ENCODE peak calls at places on chromosomes 3 and 15, in six cellular contexts. One of them, this sample, is unnamed.
A peak's percentile ranks its signal among the peaks of the same experiment; 100 is the strongest.

GRCh38 chr15:70286110-70286806 is 188.5 kb upstream of the TLE3 start:
- DNase-seq in GM12878: no peak
- DNase-seq in AG04449: no peak
- DNase-seq in NCI-H345: peak; percentile 16
- DNase-seq in lower lobe of right lung: no peak
- DNase-seq in amniotic stem cell: no peak
- DNase-seq in this sample: no peak

GRCh38 chr3:36923523-36923943 is 21.3 kb downstream of the TRANK1 start:
- DNase-seq in NCI-H345: no peak
- DNase-seq in amniotic stem cell: no peak
- DNase-seq in lower lobe of right lung: no peak
- DNase-seq in AG04449: no peak
- DNase-seq in GM12878: no peak
- DNase-seq in this sample: no peak

GRCh38 chr15:86725628-86726027 is 646.0 kb downstream of the AGBL1 start:
- DNase-seq in AG04449: no peak
- DNase-seq in amniotic stem cell: no peak
- DNase-seq in NCI-H345: no peak
- DNase-seq in GM12878: no peak
- DNase-seq in lower lobe of right lung: no peak
- DNase-seq in this sample: no peak

GRCh38 chr15:49495993-49496747 is 73.1 kb downstream of the FGF7 start:
- DNase-seq in lower lobe of right lung: no peak
- DNase-seq in amniotic stem cell: no peak
- DNase-seq in AG04449: no peak
- DNase-seq in NCI-H345: no peak
- DNase-seq in GM12878: no peak
- DNase-seq in this sample: peak; percentile 72

GRCh38 chr3:179486806-179487205 is 35.5 kb upstream of the GNB4 start:
- DNase-seq in lower lobe of right lung: no peak
- DNase-seq in NCI-H345: no peak
- DNase-seq in GM12878: no peak
- DNase-seq in amniotic stem cell: no peak
- DNase-seq in AG04449: no peak
- DNase-seq in this sample: no peak

GRCh38 chr3:50472958-50473357 is 30.5 kb downstream of the CACNA2D2 start:
- DNase-seq in lower lobe of right lung: no peak
- DNase-seq in AG04449: no peak
- DNase-seq in GM12878: no peak
- DNase-seq in amniotic stem cell: no peak
- DNase-seq in NCI-H345: no peak
- DNase-seq in this sample: no peak

GRCh38 chr3:104526901-104527401 is 839.8 kb upstream of the ALCAM start:
- DNase-seq in NCI-H345: no peak
- DNase-seq in amniotic stem cell: no peak
- DNase-seq in AG04449: no peak
- DNase-seq in GM12878: peak; percentile 60
- DNase-seq in lower lobe of right lung: no peak
- DNase-seq in this sample: no peak

GRCh38 chr3:169008772-169009358 is 654.6 kb downstream of the MECOM start:
- DNase-seq in lower lobe of right lung: no peak
- DNase-seq in GM12878: no peak
- DNase-seq in AG04449: no peak
- DNase-seq in NCI-H345: no peak
- DNase-seq in amniotic stem cell: no peak
- DNase-seq in this sample: no peak

GRCh38 chr3:124032351-124032880 is 40.5 kb upstream of the ROPN1 start:
- DNase-seq in NCI-H345: peak; percentile 80
- DNase-seq in GM12878: no peak
- DNase-seq in AG04449: no peak
- DNase-seq in lower lobe of right lung: no peak
- DNase-seq in amniotic stem cell: no peak
- DNase-seq in this sample: no peak

GRCh38 chr3:65968996-65969395 is 69.7 kb downstream of the MAGI1 start:
- DNase-seq in amniotic stem cell: no peak
- DNase-seq in AG04449: no peak
- DNase-seq in GM12878: no peak
- DNase-seq in lower lobe of right lung: no peak
- DNase-seq in NCI-H345: no peak
- DNase-seq in this sample: no peak

GRCh38 chr15:39786444-39787056 is 3.9 kb upstream of the FSIP1 start:
- DNase-seq in GM12878: no peak
- DNase-seq in lower lobe of right lung: no peak
- DNase-seq in AG04449: no peak
- DNase-seq in NCI-H345: peak; percentile 62
- DNase-seq in amniotic stem cell: peak; percentile 52
- DNase-seq in this sample: peak; percentile 64

GRCh38 chr3:196666001-196666867 is 26.7 kb downstream of the NRROS start:
- DNase-seq in GM12878: no peak
- DNase-seq in amniotic stem cell: no peak
- DNase-seq in AG04449: no peak
- DNase-seq in NCI-H345: peak; percentile 95
- DNase-seq in lower lobe of right lung: no peak
- DNase-seq in this sample: peak; percentile 76